ENCODE peak calls at places on chromosome 10, in ten cellular contexts. B, D, W, X, O, H, G, T, J and Z are unnamed samples.

GRCh38 chr10:44379907-44380306 is 5.0 kb downstream of the CXCL12 start:
- DNase-seq in B (no peak), D (no peak), W (no peak), X (no peak), O (no peak), H (no peak), G (no peak), T (no peak), J (no peak), Z (no peak)

GRCh38 chr10:131445623-131446022 is 134.1 kb upstream of the TCERG1L start:
- DNase-seq in B (no peak), D (no peak), W (no peak), X (no peak), O (no peak), H (no peak), G (no peak), T (no peak), J (no peak), Z (no peak)

GRCh38 chr10:43193496-43194080 is 55.3 kb downstream of the CSGALNACT2 start:
- DNase-seq in B (no peak), D (no peak), W (no peak), X (no peak), O (no peak), H (no peak), G (no peak), T (no peak), J (no peak), Z (no peak)

GRCh38 chr10:71085689-71086438 is 126.5 kb upstream of the UNC5B start:
- DNase-seq in B (no peak), D (no peak), W (no peak), X (no peak), O (no peak), H (no peak), G (no peak), T (no peak), J (peak; percentile 2), Z (no peak)

GRCh38 chr10:118458957-118459641 is 117.0 kb upstream of the FAM204A start:
- DNase-seq in B (no peak), D (no peak), W (no peak), X (no peak), O (peak; percentile 11), H (no peak), G (no peak), T (no peak), J (peak; percentile 18), Z (no peak)

GRCh38 chr10:119595715-119596515 is 849 bp downstream of the TIAL1 start:
- DNase-seq in B (peak; percentile 32), D (no peak), W (peak; percentile 55), X (peak; percentile 36), O (peak; percentile 57), H (no peak), G (peak; percentile 55), T (no peak), J (peak; percentile 69), Z (peak; percentile 47)

GRCh38 chr10:29807407-29807806 is 172.6 kb upstream of the SVIL start:
- DNase-seq in B (no peak), D (peak; percentile 85), W (peak; percentile 56), X (no peak), O (peak; percentile 91), H (no peak), G (peak; percentile 50), T (no peak), J (no peak), Z (no peak)

GRCh38 chr10:133453516-133454203 is at the start of gene SCART1:
- DNase-seq in B (no peak), D (no peak), W (no peak), X (no peak), O (no peak), H (no peak), G (no peak), T (no peak), J (no peak), Z (no peak)

GRCh38 chr10:8504436-8504977 is 450.0 kb downstream of the GATA3 start:
- DNase-seq in B (no peak), D (no peak), W (no peak), X (no peak), O (no peak), H (no peak), G (no peak), T (no peak), J (no peak), Z (no peak)

GRCh38 chr10:102113956-102114857 is 6.0 kb downstream of the LDB1 start:
- DNase-seq in B (no peak), D (no peak), W (no peak), X (peak; percentile 48), O (peak; percentile 43), H (no peak), G (peak; percentile 55), T (no peak), J (peak; percentile 64), Z (no peak)

GRCh38 chr10:35166607-35167006 is 40.0 kb downstream of the CREM start:
- DNase-seq in B (no peak), D (no peak), W (no peak), X (no peak), O (no peak), H (no peak), G (no peak), T (no peak), J (no peak), Z (no peak)

GRCh38 chr10:86269332-86269731 is 97.3 kb downstream of the GRID1 start:
- DNase-seq in B (no peak), D (no peak), W (no peak), X (no peak), O (no peak), H (no peak), G (no peak), T (no peak), J (no peak), Z (no peak)

GRCh38 chr10:14009315-14010082 is 321.2 kb downstream of the FRMD4A start:
- DNase-seq in B (peak; percentile 55), D (no peak), W (peak; percentile 79), X (no peak), O (peak; percentile 84), H (no peak), G (peak; percentile 56), T (no peak), J (peak; percentile 32), Z (no peak)

GRCh38 chr10:67114945-67115344 is 189.1 kb downstream of the LRRTM3 start:
- DNase-seq in B (no peak), D (no peak), W (no peak), X (no peak), O (no peak), H (no peak), G (no peak), T (no peak), J (peak; percentile 55), Z (no peak)

GRCh38 chr10:34403512-34403911 is 411.6 kb downstream of the PARD3 start:
- DNase-seq in B (no peak), D (no peak), W (no peak), X (no peak), O (peak; percentile 34), H (no peak), G (peak; percentile 66), T (no peak), J (no peak), Z (no peak)

GRCh38 chr10:91785851-91786250 is 12.4 kb upstream of the TNKS2 start:
- DNase-seq in B (no peak), D (no peak), W (no peak), X (no peak), O (no peak), H (no peak), G (no peak), T (no peak), J (no peak), Z (no peak)

GRCh38 chr10:71831646-71832552 is 19.2 kb downstream of the PSAP start:
- DNase-seq in B (no peak), D (no peak), W (no peak), X (no peak), O (peak; percentile 88), H (no peak), G (no peak), T (no peak), J (no peak), Z (no peak)

GRCh38 chr10:59808896-59809643 is 55.8 kb upstream of the MRLN start:
- DNase-seq in B (peak; percentile 18), D (peak; percentile 76), W (peak; percentile 62), X (peak; percentile 71), O (peak; percentile 65), H (no peak), G (peak; percentile 60), T (no peak), J (peak; percentile 81), Z (peak; percentile 24)

GRCh38 chr10:85048644-85049043 is 720.3 kb downstream of the CCSER2 start:
- DNase-seq in B (no peak), D (no peak), W (no peak), X (no peak), O (no peak), H (no peak), G (no peak), T (no peak), J (no peak), Z (no peak)

GRCh38 chr10:15202639-15203038 is 34.1 kb upstream of the NMT2 start:
- DNase-seq in B (no peak), D (no peak), W (peak; percentile 30), X (no peak), O (no peak), H (no peak), G (no peak), T (no peak), J (no peak), Z (no peak)